ENCODE peak calls at places on chromosomes 6 and 20, in nine cellular contexts. E is right lobe of liver, F is A549, U is transverse colon, M is H1, K is IMR-90, G is uterus, N is H54, X is adrenal gland. P is an unnamed sample.

GRCh38 chr6:8277769-8278168 is 157.6 kb downstream of the SLC35B3 start:
- DNase-seq in E (no peak), F (no peak), U (no peak), M (no peak), K (no peak), G (no peak), N (no peak), X (no peak), P (no peak)

GRCh38 chr6:116971959-116972358 is 94.9 kb downstream of the RFX6 start:
- DNase-seq in E (no peak), F (peak; percentile 13), U (peak; percentile 17), M (no peak), K (peak; percentile 31), G (no peak), N (no peak), X (peak; percentile 13), P (peak; percentile 48)

GRCh38 chr20:25178563-25179438 is 16.7 kb upstream of the ENTPD6 start:
- DNase-seq in E (no peak), F (peak; percentile 89), U (no peak), M (no peak), K (peak; percentile 91), G (peak; percentile 41), N (peak; percentile 73), X (no peak), P (peak; percentile 51)

GRCh38 chr20:18585134-18585533 is 2.7 kb upstream of the DTD1 start:
- DNase-seq in E (no peak), F (no peak), U (no peak), M (peak; percentile 46), K (peak; percentile 64), G (no peak), N (no peak), X (no peak), P (no peak)

GRCh38 chr20:39468703-39469102 is 506.6 kb downstream of the DHX35 start:
- DNase-seq in E (no peak), F (no peak), U (no peak), M (no peak), K (no peak), G (no peak), N (no peak), X (no peak), P (no peak)

GRCh38 chr6:41636803-41637178 is 1.5 kb upstream of the MDFI start:
- DNase-seq in E (peak; percentile 68), F (peak; percentile 48), U (peak; percentile 76), M (peak; percentile 50), K (no peak), G (no peak), N (peak; percentile 85), X (peak; percentile 47), P (no peak)

GRCh38 chr6:27237089-27237723 is 10.3 kb upstream of the PRSS16 start:
- DNase-seq in E (no peak), F (no peak), U (no peak), M (no peak), K (peak; percentile 77), G (no peak), N (peak; percentile 33), X (no peak), P (peak; percentile 82)

GRCh38 chr6:154383273-154383672 is 26.7 kb upstream of the IPCEF1 start:
- DNase-seq in E (no peak), F (no peak), U (no peak), M (no peak), K (no peak), G (no peak), N (no peak), X (no peak), P (no peak)

GRCh38 chr6:154491567-154492470 is 18.7 kb downstream of the CNKSR3 start:
- DNase-seq in E (no peak), F (no peak), U (no peak), M (no peak), K (peak; percentile 50), G (no peak), N (no peak), X (no peak), P (no peak)

GRCh38 chr20:35092524-35093244 is at the start of gene TRPC4AP:
- DNase-seq in E (peak; percentile 92), F (peak; percentile 69), U (peak; percentile 91), M (peak; percentile 75), K (peak; percentile 86), G (peak; percentile 85), N (peak; percentile 72), X (peak; percentile 88), P (peak; percentile 91)

GRCh38 chr20:35088231-35088794 is 4.3 kb downstream of the TRPC4AP start:
- DNase-seq in E (no peak), F (no peak), U (no peak), M (no peak), K (peak; percentile 33), G (no peak), N (no peak), X (no peak), P (no peak)

GRCh38 chr20:35087355-35087754 is 5.3 kb downstream of the TRPC4AP start:
- DNase-seq in E (no peak), F (no peak), U (no peak), M (no peak), K (no peak), G (no peak), N (no peak), X (no peak), P (no peak)

GRCh38 chr20:35093245-35093884 is 758 bp upstream of the TRPC4AP start:
- DNase-seq in E (no peak), F (peak; percentile 47), U (no peak), M (no peak), K (peak; percentile 82), G (no peak), N (peak; percentile 33), X (no peak), P (peak; percentile 44)

DNA sequence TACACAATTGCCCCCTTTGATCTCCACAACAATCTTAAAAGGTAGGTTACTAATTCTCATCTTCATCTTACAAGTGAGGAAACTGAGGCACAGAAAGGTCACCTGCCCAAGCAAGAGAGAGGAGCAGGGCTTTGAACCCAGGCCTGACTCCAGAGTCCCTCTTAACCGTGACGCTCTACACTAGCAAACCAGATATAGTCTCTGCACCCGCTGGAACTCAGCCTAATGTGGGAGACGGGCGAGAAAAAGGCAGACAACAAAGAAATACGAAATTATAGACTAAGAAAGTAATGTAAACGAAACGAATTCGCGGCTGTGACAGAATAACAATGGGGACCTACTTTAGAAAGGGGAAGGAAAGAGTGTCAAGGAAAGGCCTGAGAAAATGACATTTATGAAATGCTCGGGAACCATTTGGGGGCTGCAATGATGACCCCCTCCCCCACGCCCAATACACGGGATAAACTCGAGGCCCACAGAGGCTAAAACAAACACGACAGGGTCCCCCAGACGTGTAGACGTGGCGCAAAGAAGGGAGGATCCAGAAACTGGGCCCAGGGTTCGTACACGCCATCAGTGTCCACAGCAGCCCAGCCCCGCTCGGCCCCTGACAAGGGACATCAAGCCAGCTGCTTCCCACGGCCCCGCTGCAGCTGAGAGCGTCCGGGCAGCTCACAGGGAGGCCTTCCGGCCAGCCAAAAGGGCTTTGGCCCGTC is 641 bp downstream of the TRPC4AP start:
- DNase-seq in E (no peak), F (no peak), U (peak; percentile 13), M (no peak), K (peak; percentile 16), G (peak; percentile 20), N (no peak), X (no peak), P (peak; percentile 61)
- TF ChIP-seq POLR2A in E (no peak), F (no peak), U (no peak), M (no peak), K (no peak), G (no peak), N (no peak), X (no peak), P (no peak)

DNA sequence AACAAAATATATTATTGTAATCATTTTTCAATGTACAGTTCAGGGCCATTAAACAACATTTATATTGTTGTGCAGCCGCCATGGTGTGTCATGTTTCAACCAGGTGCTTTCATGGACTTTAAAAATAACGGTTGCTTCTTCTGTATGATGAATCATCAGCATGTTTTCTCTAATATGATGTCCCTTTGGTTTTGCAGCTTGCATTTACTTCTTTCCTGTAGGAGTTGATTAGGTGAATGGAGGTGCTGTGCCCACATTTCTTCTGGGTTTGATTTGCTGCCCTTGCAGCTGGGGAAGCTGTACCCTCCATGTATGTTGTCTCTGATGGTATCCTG is 54.9 kb upstream of the TULP4 start:
- DNase-seq in E (no peak), F (no peak), U (no peak), M (no peak), K (peak; percentile 16), G (no peak), N (no peak), X (no peak), P (no peak)
- TF ChIP-seq POLR2A in E (no peak), F (no peak), U (no peak), M (no peak), K (no peak), G (no peak), N (no peak), X (no peak), P (no peak)

GRCh38 chr20:36481380-36482043 is 59.8 kb upstream of the MYL9 start:
- DNase-seq in E (no peak), F (no peak), U (no peak), M (no peak), K (no peak), G (no peak), N (no peak), X (no peak), P (no peak)

GRCh38 chr20:36482044-36482473 is 59.3 kb upstream of the MYL9 start:
- DNase-seq in E (peak; percentile 45), F (no peak), U (no peak), M (no peak), K (no peak), G (no peak), N (no peak), X (peak; percentile 68), P (no peak)

GRCh38 chr20:36478137-36478905 is 63.0 kb upstream of the MYL9 start:
- DNase-seq in E (no peak), F (no peak), U (no peak), M (no peak), K (peak; percentile 54), G (no peak), N (no peak), X (no peak), P (no peak)

GRCh38 chr20:36479938-36480337 is 61.4 kb upstream of the MYL9 start:
- DNase-seq in E (no peak), F (no peak), U (no peak), M (no peak), K (no peak), G (no peak), N (no peak), X (no peak), P (no peak)

DNA sequence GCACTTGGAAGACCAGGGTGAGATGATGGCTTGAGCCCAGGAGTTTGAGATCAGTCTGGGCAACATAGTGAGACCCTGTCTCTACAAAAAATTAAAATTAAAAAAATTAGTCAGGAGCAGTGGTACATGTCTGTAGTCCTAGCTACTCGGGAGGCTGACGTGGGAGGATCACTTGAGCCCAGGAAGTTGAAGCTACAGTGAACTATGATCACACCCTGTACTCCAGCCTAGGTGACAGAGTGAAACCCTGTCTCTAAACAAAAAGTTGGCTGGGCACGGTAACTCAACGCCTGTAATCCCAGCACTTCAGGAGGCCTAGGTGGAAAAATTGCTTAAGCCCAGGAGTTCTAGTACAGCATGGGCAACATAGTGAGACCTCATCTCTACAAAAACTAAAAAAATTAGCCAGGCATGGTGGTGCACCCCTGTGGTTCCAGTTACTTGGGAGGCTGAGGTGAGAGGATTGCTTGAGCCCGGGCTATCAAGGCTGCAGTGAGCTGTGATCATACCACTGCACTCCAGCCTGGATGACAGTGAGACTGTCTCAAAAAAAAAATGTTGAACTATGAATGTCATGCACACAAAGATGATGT is 60.8 kb upstream of the MYL9 start:
- DNase-seq in E (no peak), F (no peak), U (no peak), M (no peak), K (no peak), G (no peak), N (no peak), X (no peak), P (no peak)
- TF ChIP-seq POLR2A in E (no peak), F (no peak), U (no peak), M (no peak), K (no peak), G (no peak), N (no peak), X (no peak), P (no peak)

GRCh38 chr20:62977613-62978558 is 25.4 kb downstream of the SLC17A9 start:
- DNase-seq in E (no peak), F (peak; percentile 49), U (peak; percentile 79), M (no peak), K (no peak), G (no peak), N (peak; percentile 52), X (no peak), P (no peak)
- TF ChIP-seq POLR2A in E (no peak), F (no peak), U (no peak), M (no peak), K (no peak), G (no peak), N (no peak), X (no peak), P (no peak)